ENCODE peak calls at places on chromosomes 1 and 21, in six cellular contexts. I is HS-5; E is stimulated activated CD4-positive, alpha-beta T cell treated with anti-CD3 and anti-CD28 coated beads, Interleukin-2, amount 100 ng/mL, for 4 hours; R is lung microvascular endothelial cell; K is CD8-positive, alpha-beta memory T cell; Z is body of pancreas. F is an unnamed sample.

GRCh38 chr1:155168456-155169210 is 4.5 kb downstream of the KRTCAP2 start:
- DNase-seq in I (no peak), E (no peak), R (no peak), K (no peak), Z (no peak), F (no peak)

GRCh38 chr1:100959502-100960060 is 63.7 kb downstream of the SLC30A7 start:
- DNase-seq in I (no peak), E (no peak), R (no peak), K (no peak), Z (no peak), F (no peak)

GRCh38 chr21:45948576-45949141 is 32.9 kb upstream of the COL6A1 start:
- DNase-seq in I (no peak), E (no peak), R (no peak), K (no peak), Z (peak; percentile 29), F (no peak)

GRCh38 chr21:28132713-28133112 is 860.0 kb downstream of the LTN1 start:
- DNase-seq in I (no peak), E (no peak), R (no peak), K (no peak), Z (no peak), F (no peak)

GRCh38 chr1:17744666-17745563 is 10.2 kb upstream of the ACTL8 start:
- DNase-seq in I (no peak), E (no peak), R (no peak), K (no peak), Z (no peak), F (no peak)

GRCh38 chr1:181250038-181250437 is 161.5 kb downstream of the IER5 start:
- DNase-seq in I (no peak), E (no peak), R (peak; percentile 11), K (no peak), Z (no peak), F (no peak)

GRCh38 chr1:48127735-48128685 is 94.5 kb upstream of the SLC5A9 start:
- DNase-seq in I (no peak), E (no peak), R (no peak), K (no peak), Z (no peak), F (no peak)

GRCh38 chr1:104765115-104765514 is 1015.4 kb downstream of the AMY1C start:
- DNase-seq in I (peak; percentile 28), E (no peak), R (no peak), K (no peak), Z (no peak), F (no peak)

GRCh38 chr1:29827801-29828525 is 591.6 kb downstream of the PTPRU start:
- DNase-seq in I (no peak), E (no peak), R (no peak), K (no peak), Z (no peak), F (no peak)

GRCh38 chr1:11187936-11188335 is 1.2 kb upstream of the ANGPTL7 start:
- DNase-seq in I (no peak), E (no peak), R (no peak), K (no peak), Z (no peak), F (no peak)

GRCh38 chr1:231274119-231274825 is 33.3 kb downstream of the GNPAT start:
- DNase-seq in I (no peak), E (no peak), R (no peak), K (no peak), Z (no peak), F (no peak)

GRCh38 chr1:55547441-55547840 is 332.3 kb upstream of the USP24 start:
- DNase-seq in I (no peak), E (no peak), R (no peak), K (no peak), Z (no peak), F (no peak)

GRCh38 chr1:160206421-160207117 is 1.4 kb downstream of the PEA15 start:
- DNase-seq in I (peak; percentile 75), E (no peak), R (no peak), K (no peak), Z (no peak), F (no peak)

GRCh38 chr1:205088341-205088740 is 4.1 kb upstream of the TMEM81 start:
- DNase-seq in I (peak; percentile 2), E (no peak), R (no peak), K (no peak), Z (no peak), F (no peak)

GRCh38 chr21:43269981-43270670 is 101.3 kb downstream of the CRYAA start:
- DNase-seq in I (no peak), E (no peak), R (no peak), K (no peak), Z (no peak), F (no peak)

GRCh38 chr1:225879521-225880209 is 2.5 kb downstream of the TMEM63A start:
- DNase-seq in I (no peak), E (no peak), R (no peak), K (no peak), Z (peak; percentile 70), F (no peak)

GRCh38 chr1:40312238-40313205 is 4.6 kb downstream of the COL9A2 start:
- DNase-seq in I (no peak), E (peak; percentile 5), R (no peak), K (no peak), Z (no peak), F (no peak)

GRCh38 chr1:177744906-177745305 is 225.0 kb downstream of the SEC16B start:
- DNase-seq in I (no peak), E (no peak), R (no peak), K (no peak), Z (no peak), F (no peak)

GRCh38 chr1:40795811-40796586 is 12.4 kb downstream of the KCNQ4 start:
- DNase-seq in I (no peak), E (no peak), R (no peak), K (no peak), Z (no peak), F (no peak)

GRCh38 chr1:111855260-111855659 is 99.6 kb downstream of the DDX20 start:
- DNase-seq in I (no peak), E (no peak), R (no peak), K (no peak), Z (no peak), F (no peak)

GRCh38 chr1:111499026-111499790 is 4.2 kb downstream of the ADORA3 start:
- DNase-seq in I (no peak), E (no peak), R (no peak), K (no peak), Z (no peak), F (no peak)

GRCh38 chr1:85417017-85417416 is 47.9 kb downstream of the DDAH1 start:
- DNase-seq in I (no peak), E (no peak), R (no peak), K (no peak), Z (no peak), F (no peak)

GRCh38 chr1:198809247-198809646 is 170.4 kb downstream of the PTPRC start:
- DNase-seq in I (no peak), E (no peak), R (no peak), K (no peak), Z (no peak), F (no peak)

F was measured in tibial nerve.